ENCODE peak calls at places on chromosomes 12 and 14, in ten cellular contexts. One of them, this sample, is unnamed.

GRCh38 chr12:13503094-13503835 is 306.7 kb downstream of the EMP1 start:
- DNase-seq in fibroblast of mammary gland: no peak
- DNase-seq in glutamatergic neuron: no peak
- DNase-seq in cardiac muscle cell: no peak
- DNase-seq in foreskin fibroblast: no peak
- DNase-seq in breast epithelium: no peak
- DNase-seq in endodermal cell: no peak
- DNase-seq in astrocyte of the spinal cord: no peak
- DNase-seq in Caco-2: peak; percentile 62
- DNase-seq in omental fat pad: no peak
- DNase-seq in this sample: no peak

GRCh38 chr14:103108749-103109207 is 14.3 kb downstream of the EXOC3L4 start:
- DNase-seq in breast epithelium: no peak
- DNase-seq in omental fat pad: no peak
- DNase-seq in fibroblast of mammary gland: peak; percentile 54
- DNase-seq in glutamatergic neuron: no peak
- DNase-seq in cardiac muscle cell: no peak
- DNase-seq in Caco-2: no peak
- DNase-seq in astrocyte of the spinal cord: no peak
- DNase-seq in endodermal cell: peak; percentile 78
- DNase-seq in foreskin fibroblast: no peak
- DNase-seq in this sample: no peak

GRCh38 chr12:49296836-49297694 is 2.1 kb downstream of the PRPH start:
- DNase-seq in cardiac muscle cell: no peak
- DNase-seq in endodermal cell: peak; percentile 97
- DNase-seq in Caco-2: peak; percentile 88
- DNase-seq in omental fat pad: no peak
- DNase-seq in astrocyte of the spinal cord: no peak
- DNase-seq in fibroblast of mammary gland: no peak
- DNase-seq in glutamatergic neuron: peak; percentile 56
- DNase-seq in breast epithelium: no peak
- DNase-seq in foreskin fibroblast: no peak
- DNase-seq in this sample: no peak

GRCh38 chr12:100962086-100962712 is 167.6 kb downstream of the ANO4 start:
- DNase-seq in fibroblast of mammary gland: no peak
- DNase-seq in astrocyte of the spinal cord: no peak
- DNase-seq in cardiac muscle cell: no peak
- DNase-seq in Caco-2: no peak
- DNase-seq in glutamatergic neuron: no peak
- DNase-seq in omental fat pad: no peak
- DNase-seq in foreskin fibroblast: no peak
- DNase-seq in breast epithelium: no peak
- DNase-seq in endodermal cell: no peak
- DNase-seq in this sample: no peak

GRCh38 chr12:80648866-80649265 is 58.6 kb upstream of the MYF6 start:
- DNase-seq in Caco-2: no peak
- DNase-seq in fibroblast of mammary gland: peak; percentile 93
- DNase-seq in cardiac muscle cell: no peak
- DNase-seq in foreskin fibroblast: peak; percentile 75
- DNase-seq in astrocyte of the spinal cord: peak; percentile 84
- DNase-seq in endodermal cell: no peak
- DNase-seq in glutamatergic neuron: no peak
- DNase-seq in omental fat pad: no peak
- DNase-seq in breast epithelium: no peak
- DNase-seq in this sample: peak; percentile 87

GRCh38 chr14:94659953-94660946 is 48.1 kb downstream of the SERPINA3 start:
- DNase-seq in omental fat pad: no peak
- DNase-seq in foreskin fibroblast: no peak
- DNase-seq in breast epithelium: no peak
- DNase-seq in glutamatergic neuron: no peak
- DNase-seq in endodermal cell: no peak
- DNase-seq in Caco-2: no peak
- DNase-seq in fibroblast of mammary gland: peak; percentile 40
- DNase-seq in astrocyte of the spinal cord: no peak
- DNase-seq in cardiac muscle cell: no peak
- DNase-seq in this sample: no peak

GRCh38 chr12:47870175-47870781 is 34.5 kb downstream of the VDR start:
- DNase-seq in glutamatergic neuron: peak; percentile 51
- DNase-seq in cardiac muscle cell: peak; percentile 68
- DNase-seq in breast epithelium: no peak
- DNase-seq in Caco-2: peak; percentile 78
- DNase-seq in foreskin fibroblast: peak; percentile 42
- DNase-seq in omental fat pad: no peak
- DNase-seq in astrocyte of the spinal cord: no peak
- DNase-seq in fibroblast of mammary gland: peak; percentile 39
- DNase-seq in endodermal cell: peak; percentile 91
- DNase-seq in this sample: peak; percentile 46

GRCh38 chr12:57605308-57606015 is 838 bp downstream of the DTX3 start:
- DNase-seq in foreskin fibroblast: no peak
- DNase-seq in Caco-2: no peak
- DNase-seq in astrocyte of the spinal cord: no peak
- DNase-seq in glutamatergic neuron: peak; percentile 69
- DNase-seq in omental fat pad: no peak
- DNase-seq in fibroblast of mammary gland: peak; percentile 11
- DNase-seq in cardiac muscle cell: peak; percentile 43
- DNase-seq in endodermal cell: peak; percentile 85
- DNase-seq in breast epithelium: peak; percentile 50
- DNase-seq in this sample: no peak

GRCh38 chr14:69859591-69859990 is 19.6 kb upstream of the SMOC1 start:
- DNase-seq in omental fat pad: no peak
- DNase-seq in foreskin fibroblast: no peak
- DNase-seq in fibroblast of mammary gland: no peak
- DNase-seq in cardiac muscle cell: no peak
- DNase-seq in Caco-2: no peak
- DNase-seq in glutamatergic neuron: no peak
- DNase-seq in endodermal cell: no peak
- DNase-seq in breast epithelium: no peak
- DNase-seq in astrocyte of the spinal cord: no peak
- DNase-seq in this sample: no peak

GRCh38 chr14:100737526-100737925 is 10.8 kb downstream of the DLK1 start:
- DNase-seq in foreskin fibroblast: no peak
- DNase-seq in glutamatergic neuron: no peak
- DNase-seq in fibroblast of mammary gland: no peak
- DNase-seq in Caco-2: no peak
- DNase-seq in omental fat pad: no peak
- DNase-seq in cardiac muscle cell: no peak
- DNase-seq in astrocyte of the spinal cord: no peak
- DNase-seq in breast epithelium: no peak
- DNase-seq in endodermal cell: peak; percentile 22
- DNase-seq in this sample: no peak

GRCh38 chr14:22556990-22557623 is 31.9 kb downstream of the DAD1 start:
- DNase-seq in cardiac muscle cell: peak; percentile 86
- DNase-seq in foreskin fibroblast: peak; percentile 60
- DNase-seq in glutamatergic neuron: peak; percentile 92
- DNase-seq in astrocyte of the spinal cord: peak; percentile 76
- DNase-seq in Caco-2: peak; percentile 90
- DNase-seq in fibroblast of mammary gland: peak; percentile 67
- DNase-seq in omental fat pad: peak; percentile 59
- DNase-seq in breast epithelium: peak; percentile 68
- DNase-seq in endodermal cell: peak; percentile 95
- DNase-seq in this sample: peak; percentile 36

GRCh38 chr12:88035907-88036289 is 6.7 kb upstream of the C12orf50 start:
- DNase-seq in breast epithelium: no peak
- DNase-seq in endodermal cell: no peak
- DNase-seq in fibroblast of mammary gland: no peak
- DNase-seq in glutamatergic neuron: no peak
- DNase-seq in Caco-2: no peak
- DNase-seq in omental fat pad: no peak
- DNase-seq in foreskin fibroblast: no peak
- DNase-seq in astrocyte of the spinal cord: no peak
- DNase-seq in cardiac muscle cell: no peak
- DNase-seq in this sample: no peak

GRCh38 chr12:67472551-67472950 is 176.0 kb upstream of the DYRK2 start:
- DNase-seq in cardiac muscle cell: no peak
- DNase-seq in fibroblast of mammary gland: no peak
- DNase-seq in glutamatergic neuron: no peak
- DNase-seq in breast epithelium: no peak
- DNase-seq in foreskin fibroblast: no peak
- DNase-seq in astrocyte of the spinal cord: no peak
- DNase-seq in Caco-2: no peak
- DNase-seq in omental fat pad: no peak
- DNase-seq in endodermal cell: no peak
- DNase-seq in this sample: no peak

GRCh38 chr12:124512667-124513296 is 54.6 kb downstream of the NCOR2 start:
- DNase-seq in endodermal cell: peak; percentile 97
- DNase-seq in breast epithelium: peak; percentile 92
- DNase-seq in fibroblast of mammary gland: peak; percentile 99
- DNase-seq in astrocyte of the spinal cord: peak; percentile 98
- DNase-seq in cardiac muscle cell: no peak
- DNase-seq in foreskin fibroblast: peak; percentile 97
- DNase-seq in glutamatergic neuron: peak; percentile 69
- DNase-seq in Caco-2: no peak
- DNase-seq in omental fat pad: peak; percentile 90
- DNase-seq in this sample: peak; percentile 90

GRCh38 chr12:92927055-92927435 is 2.0 kb downstream of the EEA1 start:
- DNase-seq in astrocyte of the spinal cord: peak; percentile 30
- DNase-seq in cardiac muscle cell: peak; percentile 38
- DNase-seq in omental fat pad: no peak
- DNase-seq in Caco-2: no peak
- DNase-seq in endodermal cell: peak; percentile 61
- DNase-seq in breast epithelium: no peak
- DNase-seq in glutamatergic neuron: no peak
- DNase-seq in fibroblast of mammary gland: peak; percentile 62
- DNase-seq in foreskin fibroblast: peak; percentile 63
- DNase-seq in this sample: peak; percentile 66
- TF ChIP-seq CTCF in astrocyte of the spinal cord: no peak
- TF ChIP-seq CTCF in cardiac muscle cell: no peak
- TF ChIP-seq CTCF in omental fat pad: no peak
- TF ChIP-seq CTCF in Caco-2: peak; percentile 17
- TF ChIP-seq CTCF in endodermal cell: peak; percentile 62
- TF ChIP-seq CTCF in breast epithelium: no peak
- TF ChIP-seq CTCF in glutamatergic neuron: no peak
- TF ChIP-seq CTCF in fibroblast of mammary gland: peak; percentile 15
- TF ChIP-seq CTCF in foreskin fibroblast: peak; percentile 9
- TF ChIP-seq CTCF in this sample: peak; percentile 65

GRCh38 chr14:28603606-28604005 is 163.0 kb upstream of the FOXG1 start:
- DNase-seq in astrocyte of the spinal cord: no peak
- DNase-seq in endodermal cell: no peak
- DNase-seq in fibroblast of mammary gland: peak; percentile 71
- DNase-seq in omental fat pad: no peak
- DNase-seq in glutamatergic neuron: no peak
- DNase-seq in breast epithelium: peak; percentile 21
- DNase-seq in cardiac muscle cell: no peak
- DNase-seq in Caco-2: no peak
- DNase-seq in foreskin fibroblast: no peak
- DNase-seq in this sample: no peak

GRCh38 chr14:28612414-28612813 is 154.2 kb upstream of the FOXG1 start:
- DNase-seq in astrocyte of the spinal cord: no peak
- DNase-seq in endodermal cell: no peak
- DNase-seq in breast epithelium: no peak
- DNase-seq in Caco-2: no peak
- DNase-seq in omental fat pad: no peak
- DNase-seq in cardiac muscle cell: no peak
- DNase-seq in foreskin fibroblast: no peak
- DNase-seq in fibroblast of mammary gland: no peak
- DNase-seq in glutamatergic neuron: no peak
- DNase-seq in this sample: no peak

GRCh38 chr14:28613526-28613925 is 153.1 kb upstream of the FOXG1 start:
- DNase-seq in foreskin fibroblast: no peak
- DNase-seq in fibroblast of mammary gland: no peak
- DNase-seq in endodermal cell: no peak
- DNase-seq in omental fat pad: no peak
- DNase-seq in astrocyte of the spinal cord: no peak
- DNase-seq in cardiac muscle cell: no peak
- DNase-seq in breast epithelium: no peak
- DNase-seq in Caco-2: no peak
- DNase-seq in glutamatergic neuron: no peak
- DNase-seq in this sample: no peak

GRCh38 chr14:28608438-28608837 is 158.1 kb upstream of the FOXG1 start:
- DNase-seq in glutamatergic neuron: no peak
- DNase-seq in Caco-2: no peak
- DNase-seq in astrocyte of the spinal cord: peak; percentile 35
- DNase-seq in omental fat pad: no peak
- DNase-seq in foreskin fibroblast: no peak
- DNase-seq in breast epithelium: no peak
- DNase-seq in cardiac muscle cell: no peak
- DNase-seq in endodermal cell: no peak
- DNase-seq in fibroblast of mammary gland: peak; percentile 10
- DNase-seq in this sample: no peak

GRCh38 chr14:28609228-28609828 is 157.3 kb upstream of the FOXG1 start:
- DNase-seq in omental fat pad: peak; percentile 23
- DNase-seq in glutamatergic neuron: peak; percentile 81
- DNase-seq in Caco-2: peak; percentile 60
- DNase-seq in fibroblast of mammary gland: peak; percentile 68
- DNase-seq in endodermal cell: peak; percentile 88
- DNase-seq in cardiac muscle cell: peak; percentile 78
- DNase-seq in foreskin fibroblast: peak; percentile 9
- DNase-seq in breast epithelium: peak; percentile 27
- DNase-seq in astrocyte of the spinal cord: peak; percentile 81
- DNase-seq in this sample: peak; percentile 13
- TF ChIP-seq CTCF in omental fat pad: no peak
- TF ChIP-seq CTCF in glutamatergic neuron: peak; percentile 88
- TF ChIP-seq CTCF in Caco-2: peak; percentile 87
- TF ChIP-seq CTCF in fibroblast of mammary gland: peak; percentile 98
- TF ChIP-seq CTCF in endodermal cell: peak; percentile 96
- TF ChIP-seq CTCF in cardiac muscle cell: peak; percentile 91
- TF ChIP-seq CTCF in foreskin fibroblast: peak; percentile 72
- TF ChIP-seq CTCF in breast epithelium: peak; percentile 68
- TF ChIP-seq CTCF in astrocyte of the spinal cord: peak; percentile 92
- TF ChIP-seq CTCF in this sample: peak; percentile 78

GRCh38 chr14:105198588-105198987 is 17.5 kb upstream of the NUDT14 start:
- DNase-seq in endodermal cell: peak; percentile 63
- DNase-seq in foreskin fibroblast: no peak
- DNase-seq in omental fat pad: no peak
- DNase-seq in astrocyte of the spinal cord: no peak
- DNase-seq in fibroblast of mammary gland: no peak
- DNase-seq in Caco-2: no peak
- DNase-seq in cardiac muscle cell: no peak
- DNase-seq in breast epithelium: no peak
- DNase-seq in glutamatergic neuron: no peak
- DNase-seq in this sample: no peak
- TF ChIP-seq CTCF in endodermal cell: peak; percentile 66
- TF ChIP-seq CTCF in foreskin fibroblast: peak; percentile 3
- TF ChIP-seq CTCF in omental fat pad: no peak
- TF ChIP-seq CTCF in astrocyte of the spinal cord: no peak
- TF ChIP-seq CTCF in fibroblast of mammary gland: no peak
- TF ChIP-seq CTCF in Caco-2: no peak
- TF ChIP-seq CTCF in cardiac muscle cell: no peak
- TF ChIP-seq CTCF in breast epithelium: no peak
- TF ChIP-seq CTCF in glutamatergic neuron: peak; percentile 36
- TF ChIP-seq CTCF in this sample: peak; percentile 56

DNA sequence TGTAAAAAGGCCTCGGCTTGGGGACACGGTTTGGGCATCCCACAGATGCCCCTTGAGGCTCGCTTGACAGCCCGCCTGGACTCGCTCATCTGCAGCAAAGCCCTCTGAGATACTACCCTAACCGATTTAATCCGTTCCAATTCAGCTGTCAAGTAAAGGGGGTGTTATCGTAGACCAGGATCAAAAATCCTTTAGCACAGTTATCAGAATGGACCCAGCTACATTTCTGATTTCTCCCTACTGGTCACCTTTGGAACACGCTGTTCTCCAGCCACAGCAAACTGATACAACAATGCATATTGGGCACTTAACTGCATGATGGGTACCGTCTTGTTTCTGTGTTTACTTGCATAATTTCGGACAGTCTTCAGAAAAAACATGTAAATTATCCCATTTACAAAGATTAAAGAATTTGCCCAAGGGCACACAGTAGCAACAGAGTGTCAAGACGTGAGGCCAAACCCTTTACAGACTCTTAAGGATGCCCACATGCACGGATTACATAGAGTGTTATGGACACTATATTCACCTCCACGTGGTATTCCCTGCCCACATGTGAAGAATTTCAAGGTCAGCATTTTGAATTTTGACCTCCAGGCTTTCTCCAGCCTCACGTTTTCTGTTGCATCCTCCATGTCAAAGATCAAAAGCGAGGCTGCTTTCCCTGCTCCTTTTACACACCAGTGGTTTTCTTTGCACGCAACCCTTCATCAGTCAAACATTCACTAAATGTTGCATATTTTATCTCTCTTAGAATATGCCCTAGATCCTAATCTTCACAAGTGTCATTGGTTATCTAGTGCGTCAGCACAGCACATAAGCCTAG is 3.2 kb upstream of the DUSP6 start:
- DNase-seq in fibroblast of mammary gland: no peak
- DNase-seq in foreskin fibroblast: no peak
- DNase-seq in omental fat pad: no peak
- DNase-seq in endodermal cell: no peak
- DNase-seq in glutamatergic neuron: no peak
- DNase-seq in astrocyte of the spinal cord: peak; percentile 20
- DNase-seq in cardiac muscle cell: no peak
- DNase-seq in Caco-2: peak; percentile 40
- DNase-seq in breast epithelium: no peak
- DNase-seq in this sample: no peak
- TF ChIP-seq CTCF in fibroblast of mammary gland: no peak
- TF ChIP-seq CTCF in foreskin fibroblast: no peak
- TF ChIP-seq CTCF in omental fat pad: no peak
- TF ChIP-seq CTCF in endodermal cell: peak; percentile 58
- TF ChIP-seq CTCF in glutamatergic neuron: peak; percentile 37
- TF ChIP-seq CTCF in astrocyte of the spinal cord: no peak
- TF ChIP-seq CTCF in cardiac muscle cell: peak; percentile 16
- TF ChIP-seq CTCF in Caco-2: peak; percentile 23
- TF ChIP-seq CTCF in breast epithelium: peak; percentile 19
- TF ChIP-seq CTCF in this sample: peak; percentile 47

This sample was measured in HFFc6.